ENCODE peak calls at places on chromosomes 16 and 17, in eight cellular contexts. T, G, S, K, Y, H, Q and M are unnamed samples.

GRCh38 chr17:77666881-77667395 is 291.6 kb upstream of the TNRC6C start:
- DNase-seq in T (no peak), G (no peak), S (peak; percentile 45), K (peak; percentile 4), Y (peak; percentile 86), H (no peak), Q (peak; percentile 50), M (no peak)

GRCh38 chr16:29306953-29307597 is 99.4 kb downstream of the NPIPB11 start:
- DNase-seq in T (no peak), G (no peak), S (no peak), K (peak; percentile 53), Y (no peak), H (no peak), Q (no peak), M (no peak)

GRCh38 chr16:28092721-28093382 is 29.3 kb upstream of the GSG1L start:
- DNase-seq in T (no peak), G (no peak), S (no peak), K (peak; percentile 38), Y (no peak), H (no peak), Q (no peak), M (no peak)

GRCh38 chr16:84593825-84594724 is 23.8 kb downstream of the COTL1 start:
- DNase-seq in T (no peak), G (no peak), S (no peak), K (no peak), Y (peak; percentile 88), H (no peak), Q (peak; percentile 76), M (no peak)

GRCh38 chr17:66964930-66965800 is 658 bp downstream of the CACNG4 start:
- DNase-seq in T (no peak), G (no peak), S (peak; percentile 59), K (no peak), Y (no peak), H (peak; percentile 55), Q (no peak), M (peak; percentile 76)

GRCh38 chr17:4249452-4250029 is 14.2 kb downstream of the ANKFY1 start:
- DNase-seq in T (peak; percentile 8), G (no peak), S (peak; percentile 55), K (no peak), Y (peak; percentile 20), H (no peak), Q (no peak), M (no peak)

GRCh38 chr16:12729448-12729847 is 74.2 kb downstream of the CPPED1 start:
- DNase-seq in T (no peak), G (no peak), S (no peak), K (no peak), Y (no peak), H (no peak), Q (no peak), M (no peak)

GRCh38 chr16:28166394-28167208 is 45.2 kb downstream of the XPO6 start:
- DNase-seq in T (no peak), G (no peak), S (no peak), K (no peak), Y (no peak), H (no peak), Q (no peak), M (no peak)

GRCh38 chr16:73056911-73057310 is 9.0 kb upstream of the ZFHX3 start:
- DNase-seq in T (no peak), G (no peak), S (peak; percentile 17), K (no peak), Y (no peak), H (no peak), Q (no peak), M (no peak)

GRCh38 chr16:13335894-13336293 is 434.5 kb downstream of the SHISA9 start:
- DNase-seq in T (no peak), G (no peak), S (no peak), K (no peak), Y (no peak), H (no peak), Q (no peak), M (no peak)

GRCh38 chr16:75219838-75220237 is 1.1 kb downstream of the CTRB1 start:
- DNase-seq in T (no peak), G (no peak), S (no peak), K (no peak), Y (peak; percentile 25), H (no peak), Q (no peak), M (no peak)

GRCh38 chr16:1972490-1972877 is 631 bp downstream of the TBL3 start:
- DNase-seq in T (no peak), G (no peak), S (no peak), K (no peak), Y (no peak), H (no peak), Q (no peak), M (no peak)

GRCh38 chr17:17938388-17939107 is 33.7 kb downstream of the TOM1L2 start:
- DNase-seq in T (no peak), G (no peak), S (no peak), K (no peak), Y (no peak), H (no peak), Q (no peak), M (no peak)

GRCh38 chr17:17935321-17936271 is 36.6 kb downstream of the TOM1L2 start:
- DNase-seq in T (no peak), G (no peak), S (no peak), K (peak; percentile 75), Y (no peak), H (peak; percentile 55), Q (no peak), M (peak; percentile 84)

GRCh38 chr17:17934796-17935195 is 37.4 kb downstream of the TOM1L2 start:
- DNase-seq in T (no peak), G (no peak), S (no peak), K (no peak), Y (no peak), H (no peak), Q (no peak), M (no peak)

GRCh38 chr17:17937958-17938357 is 34.2 kb downstream of the TOM1L2 start:
- DNase-seq in T (no peak), G (no peak), S (no peak), K (no peak), Y (no peak), H (no peak), Q (no peak), M (no peak)

GRCh38 chr17:17937450-17937849 is 34.8 kb downstream of the TOM1L2 start:
- DNase-seq in T (no peak), G (no peak), S (no peak), K (no peak), Y (no peak), H (no peak), Q (no peak), M (no peak)
- H3K27ac ChIP-seq in T (no peak overlapping the region), G (no peak overlapping the region), S (no peak overlapping the region), K (no peak overlapping the region), Y (no peak overlapping the region), H (no peak overlapping the region), Q (no peak overlapping the region), M (no peak overlapping the region)

DNA sequence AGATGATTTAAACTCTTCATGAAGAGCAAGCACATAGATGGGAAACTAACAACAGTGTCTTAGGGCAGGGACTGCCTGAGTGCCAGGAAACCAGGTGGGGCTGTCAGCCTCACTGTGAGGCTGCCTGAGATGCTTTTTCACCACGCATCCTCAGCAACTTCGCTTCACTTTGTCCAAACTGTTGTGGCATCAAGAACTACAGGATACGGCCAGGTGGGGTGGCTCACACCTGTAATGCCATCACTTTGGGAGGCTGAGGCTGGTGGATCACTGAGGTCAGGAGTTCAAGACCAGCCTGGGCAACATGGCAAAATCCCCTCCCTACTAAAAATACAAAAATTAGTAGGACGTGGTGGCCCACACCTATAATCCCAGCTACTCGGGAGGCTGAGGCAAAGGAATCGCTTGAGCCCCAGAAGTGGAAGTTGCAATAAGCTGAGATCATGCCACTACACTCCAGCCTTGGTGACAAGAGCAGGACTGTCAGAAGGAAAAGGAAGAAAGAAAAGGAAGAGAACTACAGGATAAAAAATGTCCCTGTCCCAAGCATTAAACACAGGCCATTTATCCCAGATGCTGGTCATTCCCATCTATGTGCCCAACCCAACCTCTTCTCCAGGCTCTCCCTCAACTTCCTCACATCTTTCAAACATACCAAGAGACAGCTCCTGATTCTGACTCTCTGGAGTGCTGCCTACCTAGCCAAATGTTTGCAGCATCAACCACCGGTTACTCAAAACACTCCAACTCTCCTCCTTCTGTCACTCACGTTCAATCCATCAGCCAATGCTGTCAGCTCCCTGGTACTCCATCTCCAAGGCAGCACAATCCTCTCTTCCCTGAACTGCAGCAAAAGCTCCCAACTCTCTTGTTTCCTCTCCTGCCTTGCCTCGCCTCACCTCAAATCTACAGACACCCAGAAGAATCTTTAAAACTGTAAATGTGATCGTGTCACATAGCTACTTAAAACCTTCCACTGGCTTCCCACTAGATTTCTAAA is 1.6 kb downstream of the EIF4A3 start:
- DNase-seq in T (no peak), G (no peak), S (no peak), K (peak; percentile 49), Y (no peak), H (no peak), Q (no peak), M (no peak)
- H3K4me3 ChIP-seq in T (peak overlapping the region; percentile 99), G (peak overlapping the region; percentile 99), S (peak overlapping the region; percentile 94), K (peak overlapping the region; percentile 79), Y (peak overlapping the region; percentile 45), H (peak overlapping the region; percentile 90), Q (peak overlapping the region; percentile 57), M (peak overlapping the region; percentile 84)

GRCh38 chr16:4327386-4327781 is 11.5 kb downstream of the GLIS2 start:
- DNase-seq in T (no peak), G (no peak), S (no peak), K (peak; percentile 61), Y (no peak), H (no peak), Q (no peak), M (no peak)
- H3K27ac ChIP-seq in T (no peak overlapping the region), G (peak overlapping the region; percentile 84), S (no peak overlapping the region), K (peak overlapping the region; percentile 82), Y (no peak overlapping the region), H (no peak overlapping the region), Q (no peak overlapping the region), M (no peak overlapping the region)

GRCh38 chr17:57352658-57353057 is 96.3 kb downstream of the MSI2 start:
- DNase-seq in T (no peak), G (no peak), S (no peak), K (no peak), Y (no peak), H (no peak), Q (no peak), M (no peak)

GRCh38 chr17:57354669-57355068 is 98.3 kb downstream of the MSI2 start:
- DNase-seq in T (no peak), G (no peak), S (no peak), K (no peak), Y (no peak), H (no peak), Q (no peak), M (no peak)

GRCh38 chr17:57355090-57355859 is 99.0 kb downstream of the MSI2 start:
- DNase-seq in T (no peak), G (peak; percentile 54), S (no peak), K (no peak), Y (no peak), H (peak; percentile 26), Q (no peak), M (no peak)

GRCh38 chr17:57349533-57350227 is 93.4 kb downstream of the MSI2 start:
- DNase-seq in T (no peak), G (no peak), S (peak; percentile 14), K (no peak), Y (no peak), H (no peak), Q (no peak), M (no peak)

DNA sequence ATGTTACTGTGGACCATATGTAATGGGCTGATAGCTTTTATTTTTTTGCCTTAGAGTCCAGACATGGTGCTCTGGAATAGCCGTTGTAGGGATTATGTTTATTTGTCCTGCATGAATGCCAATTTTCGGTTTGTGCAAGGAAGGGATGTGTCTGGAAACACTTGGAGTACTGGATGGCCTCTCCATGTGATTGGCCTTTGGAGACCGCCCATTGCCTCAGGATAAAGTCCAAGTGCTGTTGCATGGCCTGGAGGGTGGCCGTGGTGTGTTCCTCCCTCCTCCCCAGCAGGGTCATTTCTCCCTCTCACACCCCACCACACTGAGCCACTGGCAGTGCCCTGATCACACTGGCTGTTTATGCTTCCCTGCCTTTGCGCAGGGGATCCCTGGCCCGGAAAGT is 93.9 kb downstream of the MSI2 start:
- DNase-seq in T (no peak), G (peak; percentile 49), S (no peak), K (no peak), Y (no peak), H (no peak), Q (no peak), M (no peak)
- H3K4me3 ChIP-seq in T (no peak overlapping the region), G (no peak overlapping the region), S (no peak overlapping the region), K (no peak overlapping the region), Y (no peak overlapping the region), H (no peak overlapping the region), Q (no peak overlapping the region), M (no peak overlapping the region)